ENCODE peak calls at places on chromosomes 6 and 20, in seven cellular contexts. One of them, this sample, is unnamed.

GRCh38 chr6:52610745-52611355 is 34.0 kb upstream of the TRAM2 start:
- DNase-seq in cardiac muscle cell: peak; percentile 34
- DNase-seq in GM12865: no peak
- DNase-seq in endothelial cell of umbilical vein: no peak
- DNase-seq in activated CD8-positive, alpha-beta T cell treated with anti-CD3 and anti-CD28 coated beads for 36 hours: no peak
- DNase-seq in AG09319: no peak
- DNase-seq in spleen: no peak
- DNase-seq in this sample: no peak

GRCh38 chr20:32902456-32903420 is 44.0 kb downstream of the EFCAB8 start:
- DNase-seq in spleen: peak; percentile 90
- DNase-seq in AG09319: peak; percentile 3
- DNase-seq in cardiac muscle cell: peak; percentile 63
- DNase-seq in activated CD8-positive, alpha-beta T cell treated with anti-CD3 and anti-CD28 coated beads for 36 hours: peak; percentile 78
- DNase-seq in GM12865: peak; percentile 64
- DNase-seq in endothelial cell of umbilical vein: peak; percentile 32
- DNase-seq in this sample: no peak

GRCh38 chr6:138105446-138105845 is 1.8 kb downstream of the PERP start:
- DNase-seq in cardiac muscle cell: no peak
- DNase-seq in spleen: no peak
- DNase-seq in endothelial cell of umbilical vein: no peak
- DNase-seq in AG09319: no peak
- DNase-seq in GM12865: no peak
- DNase-seq in activated CD8-positive, alpha-beta T cell treated with anti-CD3 and anti-CD28 coated beads for 36 hours: no peak
- DNase-seq in this sample: no peak

GRCh38 chr6:111468329-111469012 is 14.5 kb downstream of the REV3L start:
- DNase-seq in activated CD8-positive, alpha-beta T cell treated with anti-CD3 and anti-CD28 coated beads for 36 hours: peak; percentile 50
- DNase-seq in endothelial cell of umbilical vein: peak; percentile 72
- DNase-seq in spleen: no peak
- DNase-seq in GM12865: no peak
- DNase-seq in AG09319: no peak
- DNase-seq in cardiac muscle cell: peak; percentile 38
- DNase-seq in this sample: no peak

GRCh38 chr6:85008311-85009015 is 244.1 kb upstream of the TBX18 start:
- DNase-seq in GM12865: no peak
- DNase-seq in endothelial cell of umbilical vein: peak; percentile 63
- DNase-seq in AG09319: no peak
- DNase-seq in activated CD8-positive, alpha-beta T cell treated with anti-CD3 and anti-CD28 coated beads for 36 hours: peak; percentile 24
- DNase-seq in spleen: no peak
- DNase-seq in cardiac muscle cell: peak; percentile 70
- DNase-seq in this sample: no peak

GRCh38 chr6:16683524-16684194 is 77.6 kb downstream of the ATXN1 start:
- DNase-seq in cardiac muscle cell: peak; percentile 85
- DNase-seq in AG09319: no peak
- DNase-seq in spleen: no peak
- DNase-seq in activated CD8-positive, alpha-beta T cell treated with anti-CD3 and anti-CD28 coated beads for 36 hours: peak; percentile 60
- DNase-seq in endothelial cell of umbilical vein: peak; percentile 77
- DNase-seq in GM12865: no peak
- DNase-seq in this sample: no peak

GRCh38 chr6:95596021-95596420 is 18.7 kb downstream of the MANEA start:
- DNase-seq in cardiac muscle cell: no peak
- DNase-seq in GM12865: no peak
- DNase-seq in activated CD8-positive, alpha-beta T cell treated with anti-CD3 and anti-CD28 coated beads for 36 hours: no peak
- DNase-seq in spleen: no peak
- DNase-seq in endothelial cell of umbilical vein: no peak
- DNase-seq in AG09319: no peak
- DNase-seq in this sample: no peak

GRCh38 chr6:56842602-56843475 is 112.1 kb upstream of the BEND6 start:
- DNase-seq in AG09319: no peak
- DNase-seq in endothelial cell of umbilical vein: peak; percentile 53
- DNase-seq in spleen: peak; percentile 79
- DNase-seq in GM12865: peak; percentile 52
- DNase-seq in activated CD8-positive, alpha-beta T cell treated with anti-CD3 and anti-CD28 coated beads for 36 hours: peak; percentile 2
- DNase-seq in cardiac muscle cell: peak; percentile 41
- DNase-seq in this sample: no peak

GRCh38 chr6:99940582-99940981 is 53.4 kb downstream of the MCHR2 start:
- DNase-seq in endothelial cell of umbilical vein: no peak
- DNase-seq in AG09319: no peak
- DNase-seq in spleen: no peak
- DNase-seq in cardiac muscle cell: no peak
- DNase-seq in activated CD8-positive, alpha-beta T cell treated with anti-CD3 and anti-CD28 coated beads for 36 hours: no peak
- DNase-seq in GM12865: no peak
- DNase-seq in this sample: no peak

GRCh38 chr6:145096846-145097245 is 638.5 kb downstream of the EPM2A start:
- DNase-seq in spleen: no peak
- DNase-seq in AG09319: no peak
- DNase-seq in endothelial cell of umbilical vein: peak; percentile 30
- DNase-seq in GM12865: no peak
- DNase-seq in cardiac muscle cell: no peak
- DNase-seq in activated CD8-positive, alpha-beta T cell treated with anti-CD3 and anti-CD28 coated beads for 36 hours: no peak
- DNase-seq in this sample: no peak

GRCh38 chr20:57091748-57092111 is 174.7 kb downstream of the BMP7 start:
- DNase-seq in AG09319: no peak
- DNase-seq in GM12865: no peak
- DNase-seq in endothelial cell of umbilical vein: no peak
- DNase-seq in spleen: no peak
- DNase-seq in activated CD8-positive, alpha-beta T cell treated with anti-CD3 and anti-CD28 coated beads for 36 hours: peak; percentile 21
- DNase-seq in cardiac muscle cell: no peak
- DNase-seq in this sample: peak; percentile 60

GRCh38 chr20:10094566-10095173 is 59.9 kb downstream of the ANKEF1 start:
- DNase-seq in spleen: no peak
- DNase-seq in cardiac muscle cell: no peak
- DNase-seq in AG09319: no peak
- DNase-seq in endothelial cell of umbilical vein: no peak
- DNase-seq in GM12865: no peak
- DNase-seq in activated CD8-positive, alpha-beta T cell treated with anti-CD3 and anti-CD28 coated beads for 36 hours: no peak
- DNase-seq in this sample: no peak

GRCh38 chr6:41036188-41036587 is 2.8 kb downstream of the UNC5CL start:
- DNase-seq in endothelial cell of umbilical vein: no peak
- DNase-seq in cardiac muscle cell: no peak
- DNase-seq in activated CD8-positive, alpha-beta T cell treated with anti-CD3 and anti-CD28 coated beads for 36 hours: no peak
- DNase-seq in spleen: no peak
- DNase-seq in AG09319: no peak
- DNase-seq in GM12865: no peak
- DNase-seq in this sample: no peak

GRCh38 chr6:117483004-117483644 is 650 bp downstream of the DCBLD1 start:
- DNase-seq in spleen: peak; percentile 89
- DNase-seq in AG09319: no peak
- DNase-seq in endothelial cell of umbilical vein: peak; percentile 64
- DNase-seq in cardiac muscle cell: peak; percentile 63
- DNase-seq in activated CD8-positive, alpha-beta T cell treated with anti-CD3 and anti-CD28 coated beads for 36 hours: peak; percentile 13
- DNase-seq in GM12865: peak; percentile 64
- DNase-seq in this sample: no peak

GRCh38 chr6:137136065-137136464 is 37.4 kb downstream of the IL22RA2 start:
- DNase-seq in cardiac muscle cell: peak; percentile 27
- DNase-seq in GM12865: no peak
- DNase-seq in AG09319: no peak
- DNase-seq in spleen: no peak
- DNase-seq in endothelial cell of umbilical vein: peak; percentile 48
- DNase-seq in activated CD8-positive, alpha-beta T cell treated with anti-CD3 and anti-CD28 coated beads for 36 hours: no peak
- DNase-seq in this sample: no peak

GRCh38 chr6:165686966-165687365 is 23.9 kb upstream of the PDE10A start:
- DNase-seq in endothelial cell of umbilical vein: no peak
- DNase-seq in GM12865: no peak
- DNase-seq in spleen: no peak
- DNase-seq in cardiac muscle cell: peak; percentile 30
- DNase-seq in activated CD8-positive, alpha-beta T cell treated with anti-CD3 and anti-CD28 coated beads for 36 hours: no peak
- DNase-seq in AG09319: no peak
- DNase-seq in this sample: no peak

GRCh38 chr6:37916149-37916548 is 96.6 kb downstream of the ZFAND3 start:
- DNase-seq in endothelial cell of umbilical vein: no peak
- DNase-seq in AG09319: no peak
- DNase-seq in GM12865: no peak
- DNase-seq in cardiac muscle cell: no peak
- DNase-seq in spleen: no peak
- DNase-seq in activated CD8-positive, alpha-beta T cell treated with anti-CD3 and anti-CD28 coated beads for 36 hours: no peak
- DNase-seq in this sample: no peak

GRCh38 chr6:159761873-159762680 is at the start of gene ACAT2:
- DNase-seq in spleen: peak; percentile 98
- DNase-seq in cardiac muscle cell: peak; percentile 97
- DNase-seq in GM12865: peak; percentile 96
- DNase-seq in AG09319: peak; percentile 78
- DNase-seq in activated CD8-positive, alpha-beta T cell treated with anti-CD3 and anti-CD28 coated beads for 36 hours: peak; percentile 96
- DNase-seq in endothelial cell of umbilical vein: peak; percentile 94
- DNase-seq in this sample: peak; percentile 99

GRCh38 chr6:145310116-145310515 is 425.2 kb downstream of the EPM2A start:
- DNase-seq in AG09319: peak; percentile 18
- DNase-seq in GM12865: no peak
- DNase-seq in endothelial cell of umbilical vein: no peak
- DNase-seq in activated CD8-positive, alpha-beta T cell treated with anti-CD3 and anti-CD28 coated beads for 36 hours: no peak
- DNase-seq in cardiac muscle cell: peak; percentile 12
- DNase-seq in spleen: no peak
- DNase-seq in this sample: no peak

GRCh38 chr6:33247977-33248642 is 23.6 kb downstream of the VPS52 start:
- DNase-seq in spleen: peak; percentile 95
- DNase-seq in cardiac muscle cell: peak; percentile 91
- DNase-seq in GM12865: peak; percentile 92
- DNase-seq in AG09319: peak; percentile 59
- DNase-seq in activated CD8-positive, alpha-beta T cell treated with anti-CD3 and anti-CD28 coated beads for 36 hours: peak; percentile 97
- DNase-seq in endothelial cell of umbilical vein: peak; percentile 89
- DNase-seq in this sample: no peak

GRCh38 chr6:33248932-33249731 is 22.5 kb downstream of the VPS52 start:
- DNase-seq in activated CD8-positive, alpha-beta T cell treated with anti-CD3 and anti-CD28 coated beads for 36 hours: peak; percentile 99
- DNase-seq in endothelial cell of umbilical vein: peak; percentile 100
- DNase-seq in AG09319: peak; percentile 98
- DNase-seq in GM12865: peak; percentile 99
- DNase-seq in cardiac muscle cell: peak; percentile 100
- DNase-seq in spleen: peak; percentile 98
- DNase-seq in this sample: peak; percentile 97

GRCh38 chr6:33249732-33250625 is 21.7 kb downstream of the VPS52 start:
- DNase-seq in spleen: peak; percentile 78
- DNase-seq in GM12865: no peak
- DNase-seq in cardiac muscle cell: peak; percentile 69
- DNase-seq in endothelial cell of umbilical vein: peak; percentile 52
- DNase-seq in AG09319: peak; percentile 39
- DNase-seq in activated CD8-positive, alpha-beta T cell treated with anti-CD3 and anti-CD28 coated beads for 36 hours: peak; percentile 28
- DNase-seq in this sample: no peak

GRCh38 chr6:33250731-33251130 is 20.9 kb downstream of the VPS52 start:
- DNase-seq in activated CD8-positive, alpha-beta T cell treated with anti-CD3 and anti-CD28 coated beads for 36 hours: no peak
- DNase-seq in GM12865: no peak
- DNase-seq in endothelial cell of umbilical vein: no peak
- DNase-seq in spleen: peak; percentile 64
- DNase-seq in AG09319: no peak
- DNase-seq in cardiac muscle cell: no peak
- DNase-seq in this sample: no peak

GRCh38 chr6:33248643-33248931 is 23.1 kb downstream of the VPS52 start:
- DNase-seq in activated CD8-positive, alpha-beta T cell treated with anti-CD3 and anti-CD28 coated beads for 36 hours: no peak
- DNase-seq in cardiac muscle cell: peak; percentile 61
- DNase-seq in endothelial cell of umbilical vein: no peak
- DNase-seq in AG09319: no peak
- DNase-seq in GM12865: no peak
- DNase-seq in spleen: no peak
- DNase-seq in this sample: no peak
- TF ChIP-seq CTCF in activated CD8-positive, alpha-beta T cell treated with anti-CD3 and anti-CD28 coated beads for 36 hours: peak; percentile 65
- TF ChIP-seq CTCF in cardiac muscle cell: no peak
- TF ChIP-seq CTCF in endothelial cell of umbilical vein: no peak
- TF ChIP-seq CTCF in AG09319: no peak
- TF ChIP-seq CTCF in GM12865: no peak
- TF ChIP-seq CTCF in spleen: no peak
- TF ChIP-seq CTCF in this sample: peak; percentile 69

GRCh38 chr6:26390504-26390903 is 7.6 kb downstream of the BTN2A2 start:
- DNase-seq in cardiac muscle cell: no peak
- DNase-seq in AG09319: no peak
- DNase-seq in activated CD8-positive, alpha-beta T cell treated with anti-CD3 and anti-CD28 coated beads for 36 hours: no peak
- DNase-seq in endothelial cell of umbilical vein: no peak
- DNase-seq in GM12865: no peak
- DNase-seq in spleen: no peak
- DNase-seq in this sample: no peak

GRCh38 chr6:26387565-26387964 is 4.7 kb downstream of the BTN2A2 start:
- DNase-seq in spleen: no peak
- DNase-seq in activated CD8-positive, alpha-beta T cell treated with anti-CD3 and anti-CD28 coated beads for 36 hours: no peak
- DNase-seq in GM12865: no peak
- DNase-seq in endothelial cell of umbilical vein: no peak
- DNase-seq in cardiac muscle cell: no peak
- DNase-seq in AG09319: no peak
- DNase-seq in this sample: no peak

GRCh38 chr6:26388014-26388413 is 5.1 kb downstream of the BTN2A2 start:
- DNase-seq in spleen: no peak
- DNase-seq in AG09319: no peak
- DNase-seq in endothelial cell of umbilical vein: no peak
- DNase-seq in activated CD8-positive, alpha-beta T cell treated with anti-CD3 and anti-CD28 coated beads for 36 hours: no peak
- DNase-seq in cardiac muscle cell: no peak
- DNase-seq in GM12865: no peak
- DNase-seq in this sample: no peak

GRCh38 chr6:26388441-26388840 is 5.5 kb downstream of the BTN2A2 start:
- DNase-seq in activated CD8-positive, alpha-beta T cell treated with anti-CD3 and anti-CD28 coated beads for 36 hours: no peak
- DNase-seq in endothelial cell of umbilical vein: no peak
- DNase-seq in cardiac muscle cell: no peak
- DNase-seq in AG09319: no peak
- DNase-seq in GM12865: no peak
- DNase-seq in spleen: no peak
- DNase-seq in this sample: no peak

GRCh38 chr6:26389349-26389799 is 6.5 kb downstream of the BTN2A2 start:
- DNase-seq in endothelial cell of umbilical vein: no peak
- DNase-seq in spleen: no peak
- DNase-seq in activated CD8-positive, alpha-beta T cell treated with anti-CD3 and anti-CD28 coated beads for 36 hours: no peak
- DNase-seq in GM12865: no peak
- DNase-seq in cardiac muscle cell: peak; percentile 54
- DNase-seq in AG09319: no peak
- DNase-seq in this sample: no peak
- TF ChIP-seq CTCF in endothelial cell of umbilical vein: no peak
- TF ChIP-seq CTCF in spleen: no peak
- TF ChIP-seq CTCF in activated CD8-positive, alpha-beta T cell treated with anti-CD3 and anti-CD28 coated beads for 36 hours: no peak
- TF ChIP-seq CTCF in GM12865: no peak
- TF ChIP-seq CTCF in cardiac muscle cell: peak; percentile 4
- TF ChIP-seq CTCF in AG09319: no peak
- TF ChIP-seq CTCF in this sample: peak; percentile 14

DNA sequence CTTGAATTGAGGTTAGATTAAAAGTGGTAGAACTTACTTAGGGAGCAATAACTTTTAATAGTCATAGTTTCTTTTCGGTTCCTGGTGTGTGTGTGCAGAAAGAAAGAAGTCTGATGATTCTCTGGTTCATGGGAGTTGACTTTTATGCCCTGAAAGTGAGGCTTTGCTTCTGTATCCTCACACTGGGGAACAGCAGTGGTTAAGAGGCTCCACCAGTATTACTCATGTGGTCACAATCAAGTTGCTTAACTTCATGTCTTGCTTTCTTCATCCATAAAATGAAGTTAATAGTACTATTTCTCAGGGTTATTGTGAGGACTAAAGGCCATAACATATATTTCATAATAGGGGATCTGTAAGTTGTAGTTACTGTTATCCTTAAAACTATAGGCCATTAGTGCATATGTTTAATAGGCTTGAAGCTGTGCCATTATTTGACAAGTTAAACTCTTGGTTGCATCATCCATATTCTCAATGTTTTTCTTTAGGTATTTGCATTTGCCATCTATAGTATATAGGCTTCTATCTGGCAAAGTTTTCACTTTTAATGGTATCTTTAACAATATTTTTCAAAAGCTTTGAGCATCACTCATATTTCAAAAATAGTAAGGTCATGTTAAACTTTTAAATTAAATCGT is 262.4 kb downstream of the PLCB1 start:
- DNase-seq in spleen: no peak
- DNase-seq in AG09319: peak; percentile 23
- DNase-seq in endothelial cell of umbilical vein: no peak
- DNase-seq in activated CD8-positive, alpha-beta T cell treated with anti-CD3 and anti-CD28 coated beads for 36 hours: peak; percentile 23
- DNase-seq in GM12865: peak; percentile 65
- DNase-seq in cardiac muscle cell: peak; percentile 72
- DNase-seq in this sample: no peak
- TF ChIP-seq CTCF in spleen: no peak
- TF ChIP-seq CTCF in AG09319: no peak
- TF ChIP-seq CTCF in endothelial cell of umbilical vein: no peak
- TF ChIP-seq CTCF in activated CD8-positive, alpha-beta T cell treated with anti-CD3 and anti-CD28 coated beads for 36 hours: no peak
- TF ChIP-seq CTCF in GM12865: no peak
- TF ChIP-seq CTCF in cardiac muscle cell: no peak
- TF ChIP-seq CTCF in this sample: no peak

GRCh38 chr6:18990313-18990978 is 603.3 kb downstream of the RNF144B start:
- DNase-seq in AG09319: no peak
- DNase-seq in GM12865: peak; percentile 60
- DNase-seq in activated CD8-positive, alpha-beta T cell treated with anti-CD3 and anti-CD28 coated beads for 36 hours: peak; percentile 60
- DNase-seq in endothelial cell of umbilical vein: peak; percentile 26
- DNase-seq in spleen: peak; percentile 75
- DNase-seq in cardiac muscle cell: peak; percentile 62
- DNase-seq in this sample: peak; percentile 62
- TF ChIP-seq CTCF in AG09319: peak; percentile 37
- TF ChIP-seq CTCF in GM12865: peak; percentile 62
- TF ChIP-seq CTCF in activated CD8-positive, alpha-beta T cell treated with anti-CD3 and anti-CD28 coated beads for 36 hours: peak; percentile 35
- TF ChIP-seq CTCF in endothelial cell of umbilical vein: peak; percentile 34
- TF ChIP-seq CTCF in spleen: no peak
- TF ChIP-seq CTCF in cardiac muscle cell: peak; percentile 66
- TF ChIP-seq CTCF in this sample: peak; percentile 83

This sample was measured in chondrocyte.